ENCODE peak calls at places on chromosomes 4 and X, in seven cellular contexts. Q is HCT116, X is K562, T is H1, G is HepG2, M is SK-N-SH, N is GM12878. O is an unnamed sample.

GRCh38 chr4:82561745-82562552 is at the start of gene TMEM150C:
- DNase-seq in Q (no peak), X (no peak), T (no peak), G (no peak), M (peak; percentile 82), N (no peak), O (no peak)

GRCh38 chr4:15004701-15005301 is 2.5 kb downstream of the CPEB2 start:
- DNase-seq in Q (no peak), X (peak; percentile 79), T (no peak), G (peak; percentile 20), M (peak; percentile 42), N (no peak), O (no peak)

GRCh38 chr4:114163051-114163450 is 183.6 kb upstream of the ARSJ start:
- DNase-seq in Q (no peak), X (no peak), T (no peak), G (no peak), M (no peak), N (no peak), O (no peak)

GRCh38 chr4:128009428-128009827 is 44.2 kb downstream of the ABHD18 start:
- DNase-seq in Q (no peak), X (no peak), T (no peak), G (no peak), M (no peak), N (no peak), O (no peak)

GRCh38 chr4:4971796-4972195 is 47.5 kb downstream of the CYTL1 start:
- DNase-seq in Q (no peak), X (no peak), T (no peak), G (no peak), M (no peak), N (no peak), O (no peak)

GRCh38 chr4:25330335-25330734 is 17.8 kb downstream of the ZCCHC4 start:
- DNase-seq in Q (no peak), X (no peak), T (no peak), G (no peak), M (no peak), N (no peak), O (no peak)

GRCh38 chrX:12138366-12139313 is at the start of gene FRMPD4:
- DNase-seq in Q (no peak), X (no peak), T (no peak), G (no peak), M (peak; percentile 10), N (no peak), O (no peak)

GRCh38 chr4:174217273-174218126 is 66.0 kb downstream of the FBXO8 start:
- DNase-seq in Q (no peak), X (no peak), T (no peak), G (no peak), M (peak; percentile 85), N (no peak), O (no peak)

GRCh38 chr4:48110452-48110978 is 23.5 kb downstream of the TXK start:
- DNase-seq in Q (no peak), X (no peak), T (no peak), G (no peak), M (no peak), N (no peak), O (no peak)

GRCh38 chr4:48105230-48105629 is 28.8 kb downstream of the TXK start:
- DNase-seq in Q (no peak), X (no peak), T (no peak), G (no peak), M (no peak), N (no peak), O (no peak)

GRCh38 chr4:48112017-48112667 is 21.9 kb downstream of the TXK start:
- DNase-seq in Q (no peak), X (no peak), T (no peak), G (no peak), M (no peak), N (no peak), O (no peak)

GRCh38 chr4:48108309-48109073 is 25.6 kb downstream of the TXK start:
- DNase-seq in Q (no peak), X (no peak), T (no peak), G (no peak), M (no peak), N (no peak), O (no peak)

GRCh38 chr4:48109413-48110263 is 24.4 kb downstream of the TXK start:
- DNase-seq in Q (peak; percentile 60), X (peak; percentile 70), T (no peak), G (peak; percentile 62), M (peak; percentile 44), N (no peak), O (peak; percentile 35)
- TF ChIP-seq SIN3A in Q (no peak), X (no peak), T (no peak), G (no peak), M (no peak), N (no peak), O (no peak)

DNA sequence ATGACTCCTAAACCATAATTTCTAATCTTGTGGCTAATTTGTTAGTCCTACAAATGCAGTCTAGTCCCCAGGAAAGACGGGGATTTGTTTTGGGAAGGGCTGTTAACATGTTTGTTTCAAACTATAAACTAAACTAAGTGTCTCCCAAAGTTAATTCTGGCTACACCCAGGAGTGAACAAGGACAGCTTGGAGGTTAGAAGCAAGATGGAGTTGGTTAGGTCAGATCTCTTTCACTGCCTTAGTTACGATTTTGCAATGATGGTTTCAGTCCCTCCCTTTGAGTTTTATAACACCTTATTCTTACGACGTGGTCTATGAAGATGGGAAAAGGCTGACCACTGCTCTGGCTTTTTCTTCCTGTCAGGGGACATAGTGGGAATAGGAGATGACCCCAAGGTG is 27.0 kb upstream of the IL2 start:
- DNase-seq in Q (no peak), X (no peak), T (no peak), G (no peak), M (no peak), N (no peak), O (no peak)
- H3K4me1 ChIP-seq in Q (no peaks in the 10 kb centered on the region), X (no peaks in the 10 kb centered on the region), T (no peaks in the 10 kb centered on the region), G (no peaks in the 10 kb centered on the region), M (no peaks in the 10 kb centered on the region), N (no peaks in the 10 kb centered on the region), O (no peaks in the 10 kb centered on the region)

DNA sequence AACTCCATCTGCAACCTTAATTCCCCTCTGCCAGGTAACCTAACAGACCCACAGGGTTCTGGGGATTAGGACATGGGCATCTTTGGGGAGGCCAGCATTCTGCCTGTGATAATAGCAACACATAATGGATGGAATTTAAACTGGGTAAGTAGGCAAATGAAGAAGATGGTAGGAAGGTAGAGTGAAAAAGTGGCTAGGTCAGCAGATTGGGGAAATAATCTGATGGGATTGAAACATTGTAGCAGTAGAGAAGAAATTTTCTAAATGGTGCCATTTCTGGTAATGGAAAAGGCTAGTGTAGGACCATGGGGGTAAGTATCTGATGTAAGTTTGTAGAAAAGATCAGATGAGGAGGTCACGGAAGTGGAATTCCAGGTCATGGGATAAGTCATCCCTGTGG is 3.0 kb upstream of the CT47C1 start:
- DNase-seq in Q (no peak), X (no peak), T (no peak), G (no peak), M (no peak), N (no peak), O (no peak)
- TF ChIP-seq SIN3A in Q (no peak), X (no peak), T (no peak), G (no peak), M (no peak), N (no peak), O (no peak)

GRCh38 chr4:8040607-8041006 is 100.9 kb upstream of the AFAP1 start:
- DNase-seq in Q (no peak), X (no peak), T (no peak), G (no peak), M (no peak), N (no peak), O (no peak)

GRCh38 chr4:8038083-8038482 is 98.4 kb upstream of the AFAP1 start:
- DNase-seq in Q (no peak), X (no peak), T (no peak), G (no peak), M (no peak), N (no peak), O (no peak)

GRCh38 chr4:8037150-8037769 is 97.6 kb upstream of the AFAP1 start:
- DNase-seq in Q (no peak), X (no peak), T (no peak), G (no peak), M (no peak), N (no peak), O (no peak)

GRCh38 chr4:8038702-8039251 is 99.1 kb upstream of the AFAP1 start:
- DNase-seq in Q (no peak), X (no peak), T (no peak), G (no peak), M (no peak), N (no peak), O (no peak)

DNA sequence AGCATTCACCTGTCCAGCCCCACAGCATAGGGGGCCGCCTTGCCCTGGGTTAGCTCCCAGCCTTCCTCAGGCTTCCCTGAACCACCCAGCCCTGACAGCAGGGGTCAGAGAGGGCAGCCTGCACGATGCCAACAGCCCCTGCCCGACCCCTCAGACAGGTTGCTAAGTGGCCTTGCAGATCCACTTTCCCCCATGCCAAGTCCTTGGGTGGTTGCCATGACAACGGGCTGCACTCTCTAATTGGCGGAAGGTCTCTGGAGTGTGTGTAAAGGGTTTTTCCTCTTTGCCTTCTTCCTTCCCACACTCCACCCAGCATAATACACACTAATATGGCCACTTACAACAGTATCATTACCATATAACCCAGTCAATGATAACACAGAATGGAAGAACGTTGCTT is 99.6 kb upstream of the AFAP1 start:
- DNase-seq in Q (no peak), X (no peak), T (no peak), G (no peak), M (peak; percentile 85), N (no peak), O (no peak)
- H3K4me1 ChIP-seq in Q (no peaks in the 10 kb centered on the region), X (no peaks in the 10 kb centered on the region), T (peaks cover 2% of the 10 kb centered on the region), G (peaks cover 33% of the 10 kb centered on the region), M (peaks cover 30% of the 10 kb centered on the region), N (peaks cover 4% of the 10 kb centered on the region), O (no peaks in the 10 kb centered on the region)

GRCh38 chr4:62484357-62484756 is 1284.2 kb downstream of the ADGRL3 start:
- DNase-seq in Q (no peak), X (no peak), T (no peak), G (no peak), M (no peak), N (no peak), O (no peak)
- TF ChIP-seq SIN3A in Q (no peak), X (no peak), T (no peak), G (no peak), M (no peak), N (no peak), O (no peak)

DNA sequence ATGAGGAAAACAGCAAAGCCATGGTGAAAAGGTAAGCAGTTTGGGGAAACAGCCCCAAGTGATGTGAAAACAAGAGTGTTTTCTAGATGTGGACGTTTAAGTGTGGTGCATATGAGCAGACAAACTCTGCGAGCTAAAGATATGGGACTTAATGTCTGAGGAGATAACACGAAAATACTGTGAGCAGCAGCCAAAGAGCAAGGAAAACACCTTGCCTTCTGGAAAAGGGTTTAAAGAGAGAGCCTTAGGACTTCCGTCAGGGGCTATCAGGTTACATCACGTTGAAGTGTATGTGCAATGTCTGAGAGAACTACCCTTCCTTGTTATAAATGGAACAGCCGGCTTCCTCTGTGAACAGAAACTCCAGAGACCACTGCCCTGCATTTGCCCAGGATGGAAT is 54.2 kb downstream of the LEF1 start:
- DNase-seq in Q (no peak), X (peak; percentile 92), T (no peak), G (no peak), M (no peak), N (no peak), O (no peak)
- H3K4me1 ChIP-seq in Q (peaks cover 17% of the 10 kb centered on the region), X (peaks cover 23% of the 10 kb centered on the region), T (peaks cover 10% of the 10 kb centered on the region), G (peaks cover 16% of the 10 kb centered on the region), M (peaks cover 2% of the 10 kb centered on the region), N (peaks cover 37% of the 10 kb centered on the region), O (peaks cover 8% of the 10 kb centered on the region)

GRCh38 chrX:1400731-1401471 is 9.0 kb upstream of the SLC25A6 start:
- DNase-seq in Q (peak; percentile 40), X (peak; percentile 57), T (peak; percentile 91), G (peak; percentile 83), M (no peak), N (no peak), O (no peak)
- TF ChIP-seq SIN3A in Q (no peak), X (no peak), T (no peak), G (no peak), M (no peak), N (no peak), O (no peak)

GRCh38 chr4:153528705-153529493 is 62.7 kb downstream of the TMEM131L start:
- DNase-seq in Q (no peak), X (peak; percentile 89), T (no peak), G (no peak), M (no peak), N (no peak), O (no peak)
- H3K4me1 ChIP-seq in Q (no peaks in the 10 kb centered on the region), X (peaks cover 7% of the 10 kb centered on the region), T (peaks cover under 1% of the 10 kb centered on the region), G (no peaks in the 10 kb centered on the region), M (peaks cover 11% of the 10 kb centered on the region), N (peaks cover 77% of the 10 kb centered on the region), O (no peaks in the 10 kb centered on the region)